ENCODE peak calls at places on chromosomes 11 and 22, in five cellular contexts. P is Daoy; S is fibroblast of the conjunctiva; R is neural progenitor cell; G is stimulated activated CD4-positive, alpha-beta T cell treated with anti-CD3 and anti-CD28 coated beads, Interleukin-1b, Interleukin-23, amount 100 ng/mL, for 1 hour. W is an unnamed sample.

GRCh38 chr11:111189466-111189865 is 56.1 kb upstream of the POU2AF2 start:
- DNase-seq in S (no peak), R (no peak), P (no peak), G (no peak), W (peak; percentile 10)

GRCh38 chr11:109267293-109268095 is 154.5 kb upstream of the C11orf87 start:
- DNase-seq in G (no peak), S (no peak), R (no peak), P (no peak), W (no peak)

GRCh38 chr11:117870176-117870952 is 6.1 kb downstream of the FXYD6 start:
- DNase-seq in G (no peak), P (no peak), R (peak; percentile 37), S (no peak), W (peak; percentile 24)

GRCh38 chr11:20226936-20227335 is 66.7 kb upstream of the DBX1 start:
- DNase-seq in S (no peak), G (no peak), R (no peak), P (no peak), W (no peak)

GRCh38 chr11:68146704-68147474 is 25.7 kb upstream of the CHKA start:
- DNase-seq in P (peak; percentile 69), G (no peak), R (no peak), S (no peak), W (no peak)

GRCh38 chr11:115334932-115335788 is 169.1 kb downstream of the CADM1 start:
- DNase-seq in R (peak; percentile 23), P (peak; percentile 7), G (no peak), S (no peak), W (peak; percentile 51)

GRCh38 chr11:10930224-10930960 is 72.5 kb upstream of the ZBED5 start:
- DNase-seq in S (no peak), R (no peak), G (no peak), P (no peak), W (peak; percentile 64)

GRCh38 chr11:75301602-75302345 is 49.7 kb downstream of the ARRB1 start:
- DNase-seq in G (no peak), R (no peak), S (no peak), P (no peak), W (no peak)

GRCh38 chr11:61671527-61671926 is 8.7 kb upstream of the DAGLA start:
- DNase-seq in P (no peak), R (peak; percentile 68), G (no peak), S (no peak), W (peak; percentile 75)

GRCh38 chr22:35686298-35686697 is 31.4 kb upstream of the APOL5 start:
- DNase-seq in G (no peak), R (no peak), S (no peak), P (no peak), W (no peak)

GRCh38 chr11:70556884-70557741 is 158.8 kb downstream of the CTTN start:
- DNase-seq in G (no peak), S (no peak), P (peak; percentile 92), R (no peak), W (no peak)

GRCh38 chr22:21651521-21652009 is 9.5 kb downstream of the SDF2L1 start:
- DNase-seq in G (no peak), S (no peak), P (no peak), R (peak; percentile 71), W (no peak)

W was measured in GM23338.